ENCODE peak calls at places on chromosomes 7 and 10, in five cellular contexts. S is mesenchymal stem cell, A is H9, P is neuronal stem cell, L is trophoblast cell. D is an unnamed sample.

GRCh38 chr7:42091461-42092229 is 145.4 kb downstream of the GLI3 start:
- DNase-seq in S (peak), A (peak), P (no peak), L (no peak), D (peak)

GRCh38 chr7:14598978-14599377 is 303.6 kb downstream of the DGKB start:
- DNase-seq in S (no peak), A (no peak), P (no peak), L (no peak), D (no peak)

GRCh38 chr7:116451958-116452729 is 47.4 kb upstream of the CAV2 start:
- DNase-seq in S (no peak), A (no peak), P (no peak), L (no peak), D (no peak)

GRCh38 chr10:84341538-84341856 is 13.1 kb downstream of the CCSER2 start:
- DNase-seq in S (no peak), A (no peak), P (no peak), L (no peak), D (no peak)

GRCh38 chr7:95989301-95989700 is 216.9 kb downstream of the DYNC1I1 start:
- DNase-seq in S (no peak), A (no peak), P (peak), L (peak), D (no peak)

GRCh38 chr10:15684768-15685167 is 35.0 kb downstream of the ITGA8 start:
- DNase-seq in S (no peak), A (no peak), P (no peak), L (no peak), D (no peak)

GRCh38 chr7:636396-636795 is 90.1 kb upstream of the DNAAF5 start:
- DNase-seq in S (peak), A (no peak), P (no peak), L (peak), D (no peak)

GRCh38 chr10:70272925-70273316 is 10.9 kb downstream of the NPFFR1 start:
- DNase-seq in S (no peak), A (no peak), P (no peak), L (peak), D (no peak)

GRCh38 chr7:158955932-158956804 is 99.8 kb downstream of the DYNC2I1 start:
- DNase-seq in S (peak), A (no peak), P (no peak), L (no peak), D (no peak)

GRCh38 chr7:79217468-79217867 is 236.0 kb downstream of the MAGI2 start:
- DNase-seq in S (peak), A (no peak), P (no peak), L (peak), D (no peak)

GRCh38 chr7:157299613-157300405 is 37.0 kb upstream of the DNAJB6 start:
- DNase-seq in S (no peak), A (no peak), P (no peak), L (no peak), D (no peak)

GRCh38 chr10:62005281-62005680 is 103.8 kb downstream of the ARID5B start:
- DNase-seq in S (peak), A (no peak), P (no peak), L (no peak), D (no peak)

GRCh38 chr7:26013551-26014083 is 138.4 kb upstream of the NFE2L3 start:
- DNase-seq in S (no peak), A (no peak), P (no peak), L (no peak), D (no peak)

GRCh38 chr7:37921340-37921805 is 933 bp downstream of the EPDR1 start:
- DNase-seq in S (peak), A (peak), P (peak), L (peak), D (no peak)

GRCh38 chr7:37476428-37476827 is 27.8 kb upstream of the ELMO1 start:
- DNase-seq in S (no peak), A (no peak), P (no peak), L (no peak), D (no peak)

GRCh38 chr10:44702531-44702930 is 208.6 kb upstream of the TMEM72 start:
- DNase-seq in S (no peak), A (no peak), P (no peak), L (no peak), D (no peak)

GRCh38 chr10:44703241-44704155 is 207.6 kb upstream of the TMEM72 start:
- DNase-seq in S (peak), A (no peak), P (no peak), L (peak), D (no peak)

GRCh38 chr10:44704616-44705015 is 206.5 kb upstream of the TMEM72 start:
- DNase-seq in S (no peak), A (no peak), P (no peak), L (no peak), D (no peak)

GRCh38 chr10:44706745-44707144 is 204.4 kb upstream of the TMEM72 start:
- DNase-seq in S (peak), A (no peak), P (no peak), L (peak), D (no peak)
- H2BK12ac ChIP-seq in S (no peak), A (no peak), P (no peak), L (peak), D (no peak)

DNA sequence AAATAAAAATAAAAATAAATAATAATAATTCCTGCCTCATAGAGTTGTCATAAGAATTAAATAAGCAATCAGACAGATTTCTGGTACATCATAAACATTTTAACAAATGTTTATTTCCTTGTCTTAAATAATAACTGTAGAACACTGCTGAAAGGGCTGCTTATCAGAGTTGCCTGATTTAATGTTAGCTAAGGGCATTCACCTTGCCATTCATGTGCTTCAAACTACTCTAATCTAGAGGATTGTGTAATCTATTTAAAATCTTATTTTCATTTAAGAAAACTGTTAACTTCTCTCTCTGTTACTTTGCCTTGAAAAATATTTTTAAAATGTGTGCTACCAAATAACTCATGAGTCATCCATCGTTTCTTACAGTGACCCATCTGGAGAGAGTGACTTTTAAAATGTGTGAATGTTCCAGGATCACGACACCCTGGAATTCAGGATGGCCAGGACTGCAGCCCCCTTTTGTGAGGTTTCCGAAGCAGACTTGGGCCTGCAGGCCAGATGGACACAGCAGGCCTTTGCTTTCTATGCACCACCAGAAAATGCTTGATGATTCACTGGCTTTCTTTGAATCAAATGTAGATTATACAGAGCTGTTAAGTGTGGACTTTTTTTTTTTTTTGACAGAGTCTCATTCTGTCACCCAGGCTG is 109.1 kb upstream of the TNS3 start:
- DNase-seq in S (peak), A (no peak), P (no peak), L (no peak), D (no peak)
- H2BK12ac ChIP-seq in S (peak), A (no peak), P (no peak), L (peak), D (no peak)

DNA sequence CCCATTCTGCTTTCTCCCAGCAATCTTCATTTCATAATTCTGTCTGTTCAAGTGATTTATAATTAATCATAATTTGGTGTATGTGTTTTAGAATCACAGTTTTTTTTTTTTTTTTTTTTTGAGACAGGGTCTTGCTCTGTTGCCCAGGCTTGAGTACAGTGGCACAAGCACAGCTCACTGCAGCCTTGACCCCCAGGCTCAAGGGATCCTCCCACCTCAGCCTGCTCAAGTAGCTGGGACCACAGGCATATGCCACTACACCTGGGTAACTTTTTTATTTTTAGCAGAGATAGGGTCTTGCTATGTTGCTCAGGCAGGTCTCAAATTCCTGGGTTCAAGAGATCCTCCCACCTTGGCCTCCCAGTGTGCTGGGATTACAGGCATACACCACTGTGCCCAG is 49.2 kb upstream of the PLA2G12B start:
- DNase-seq in S (no peak), A (no peak), P (no peak), L (no peak), D (no peak)
- H2BK12ac ChIP-seq in S (no peak), A (no peak), P (no peak), L (no peak), D (no peak)

GRCh38 chr10:30124706-30125105 is 65.3 kb upstream of the JCAD start:
- DNase-seq in S (no peak), A (no peak), P (no peak), L (no peak), D (no peak)
- H2BK12ac ChIP-seq in S (no peak), A (no peak), P (no peak), L (no peak), D (no peak)

DNA sequence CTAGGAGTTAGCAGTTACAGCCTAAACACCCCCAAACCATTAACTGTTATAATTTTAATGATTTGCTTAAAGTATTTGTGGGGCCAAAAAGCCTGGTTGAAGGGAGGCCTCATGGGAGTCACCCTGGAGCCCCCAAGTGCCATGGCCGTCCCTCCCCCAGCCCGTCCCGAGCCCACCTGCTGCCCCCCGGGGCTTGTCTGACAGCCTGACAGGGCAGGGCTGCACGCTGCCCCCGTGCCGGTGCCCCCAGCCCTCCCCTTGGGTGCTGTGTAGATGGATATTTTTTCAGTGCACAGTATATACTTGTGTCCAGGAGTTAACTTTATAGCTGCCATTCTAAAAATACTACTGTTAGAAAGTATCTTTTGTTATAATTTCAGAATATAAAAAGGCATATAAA is 108.4 kb downstream of the CYTH3 start:
- DNase-seq in S (no peak), A (no peak), P (no peak), L (no peak), D (no peak)
- H2BK12ac ChIP-seq in S (no peak), A (no peak), P (no peak), L (no peak), D (no peak)

GRCh38 chr7:72335561-72336381 is 76.4 kb downstream of the CALN1 start:
- DNase-seq in S (no peak), A (peak), P (no peak), L (no peak), D (peak)
- H2BK12ac ChIP-seq in S (no peak), A (no peak), P (no peak), L (no peak), D (peak)

GRCh38 chr7:35792472-35793224 is 8.2 kb upstream of the SEPTIN7 start:
- DNase-seq in S (peak), A (no peak), P (no peak), L (no peak), D (no peak)
- H2BK12ac ChIP-seq in S (no peak), A (no peak), P (no peak), L (no peak), D (no peak)

GRCh38 chr7:125173571-125173970 is 243.9 kb upstream of the POT1 start:
- DNase-seq in S (peak), A (no peak), P (no peak), L (no peak), D (no peak)
- H2BK12ac ChIP-seq in S (no peak), A (no peak), P (no peak), L (no peak), D (no peak)

DNA sequence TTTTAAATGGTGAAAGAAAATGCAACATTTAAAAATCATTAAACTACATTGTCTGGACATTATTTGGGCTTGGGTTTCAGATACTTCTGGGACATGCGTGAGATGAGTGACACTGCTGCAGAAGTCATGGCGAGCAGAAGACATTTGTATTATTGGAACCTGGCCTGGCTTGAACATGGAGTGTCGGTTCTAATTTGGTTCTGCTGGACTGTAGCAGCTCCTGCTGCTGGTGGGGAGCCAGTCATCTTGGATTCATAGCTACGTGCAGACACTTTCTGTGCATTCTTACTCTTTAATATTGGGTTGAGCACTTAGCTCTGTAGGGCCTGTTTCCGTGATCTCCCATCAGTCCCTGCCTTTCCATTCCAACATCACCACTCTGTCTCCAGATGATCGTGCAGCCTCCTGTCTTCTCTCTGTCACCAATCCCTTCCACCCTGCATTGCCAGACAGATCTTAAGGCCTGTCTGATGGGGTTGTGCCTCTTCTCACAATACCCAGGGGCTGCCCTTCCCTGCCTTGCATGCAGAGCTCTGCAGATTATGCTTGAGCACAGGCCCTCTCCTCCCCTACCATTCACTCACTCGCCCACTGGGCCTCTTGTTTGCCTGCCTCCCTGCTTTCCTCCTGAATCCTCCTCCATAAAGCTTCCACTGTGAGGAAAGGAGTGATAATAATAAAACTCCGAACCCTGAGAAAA is 32.8 kb downstream of the CELF2 start:
- DNase-seq in S (no peak), A (no peak), P (no peak), L (no peak), D (no peak)
- H2BK12ac ChIP-seq in S (no peak), A (no peak), P (no peak), L (no peak), D (no peak)